ENCODE peak calls at places on chromosome 7, in eight cellular contexts. P is HCT116; S is fibroblast of lung; C is Caco-2; W is CD8-positive, alpha-beta T cell; D is endothelial cell of umbilical vein; B is mammary epithelial cell; T is gastrocnemius medialis. F is an unnamed sample.

GRCh38 chr7:16795624-16796023 is 9.2 kb downstream of the AGR2 start:
- DNase-seq in W (no peak), B (no peak), S (no peak), P (no peak), T (no peak), D (no peak), C (no peak), F (no peak)

GRCh38 chr7:83684928-83685327 is 36.0 kb upstream of the SEMA3E start:
- DNase-seq in B (peak; percentile 86), T (no peak), D (no peak), S (no peak), C (peak; percentile 72), P (peak; percentile 58), W (no peak), F (peak; percentile 57)

GRCh38 chr7:127266047-127266446 is 13.3 kb upstream of the GRM8 start:
- DNase-seq in P (no peak), B (no peak), C (no peak), D (no peak), T (no peak), W (no peak), S (no peak), F (no peak)

GRCh38 chr7:78939669-78940068 is 513.8 kb downstream of the MAGI2 start:
- DNase-seq in C (no peak), B (no peak), P (no peak), T (no peak), W (no peak), S (no peak), D (no peak), F (no peak)

GRCh38 chr7:28533731-28534531 is 121.6 kb downstream of the CREB5 start:
- DNase-seq in D (peak; percentile 71), W (no peak), S (peak; percentile 12), P (no peak), B (peak; percentile 26), C (no peak), T (peak; percentile 35), F (no peak)

GRCh38 chr7:103446046-103446520 is at the start of gene SLC26A5:
- DNase-seq in T (no peak), D (no peak), S (no peak), C (peak; percentile 47), B (peak; percentile 41), P (no peak), W (no peak), F (peak; percentile 90)

GRCh38 chr7:105376901-105377533 is 11.7 kb downstream of the SRPK2 start:
- DNase-seq in B (no peak), S (no peak), W (no peak), C (no peak), P (no peak), D (no peak), T (no peak), F (peak; percentile 68)

GRCh38 chr7:51472873-51473272 is 156.3 kb upstream of the COBL start:
- DNase-seq in B (no peak), S (no peak), D (no peak), C (no peak), P (no peak), W (no peak), T (no peak), F (no peak)

GRCh38 chr7:80362677-80363076 is 149.2 kb downstream of the GNAT3 start:
- DNase-seq in T (no peak), S (no peak), W (no peak), P (no peak), B (no peak), C (no peak), D (no peak), F (no peak)

GRCh38 chr7:79927116-79927515 is 207.5 kb upstream of the GNAI1 start:
- DNase-seq in S (no peak), T (no peak), B (no peak), W (no peak), P (no peak), C (no peak), D (no peak), F (no peak)

GRCh38 chr7:79182283-79182682 is 271.2 kb downstream of the MAGI2 start:
- DNase-seq in B (peak; percentile 85), D (no peak), C (no peak), W (no peak), S (peak; percentile 90), T (no peak), P (no peak), F (no peak)

GRCh38 chr7:24035653-24036414 is 248.2 kb upstream of the NPY start:
- DNase-seq in T (no peak), D (no peak), C (no peak), P (no peak), W (no peak), B (no peak), S (no peak), F (no peak)

GRCh38 chr7:65239707-65240352 is 133.8 kb upstream of the ZNF92 start:
- DNase-seq in B (peak; percentile 8), T (no peak), W (no peak), C (no peak), S (peak; percentile 37), D (peak; percentile 25), P (no peak), F (peak; percentile 84)

GRCh38 chr7:34596887-34597286 is 61.1 kb upstream of the NPSR1 start:
- DNase-seq in C (no peak), B (peak; percentile 16), D (peak; percentile 50), P (peak; percentile 13), W (no peak), S (no peak), T (no peak), F (no peak)

GRCh38 chr7:128236924-128237586 is 4.0 kb upstream of the LEP start:
- DNase-seq in T (no peak), B (peak; percentile 99), S (peak; percentile 82), W (no peak), D (peak; percentile 28), P (no peak), C (no peak), F (no peak)

GRCh38 chr7:156892086-156892800 is 740 bp downstream of the LMBR1 start:
- DNase-seq in D (peak; percentile 21), B (peak; percentile 36), S (no peak), C (peak; percentile 80), P (no peak), T (peak; percentile 40), W (peak; percentile 54), F (peak; percentile 90)

GRCh38 chr7:76122516-76123239 is 74.8 kb downstream of the MDH2 start:
- DNase-seq in D (peak; percentile 78), T (no peak), B (no peak), S (no peak), P (no peak), C (no peak), W (no peak), F (no peak)

GRCh38 chr7:117008849-117009531 is 55.7 kb downstream of the ST7 start:
- DNase-seq in T (no peak), D (no peak), S (peak; percentile 87), W (no peak), B (peak; percentile 84), P (no peak), C (no peak), F (no peak)

GRCh38 chr7:117012284-117013174 is 59.2 kb downstream of the ST7 start:
- DNase-seq in P (peak; percentile 16), D (peak; percentile 54), B (peak; percentile 39), C (no peak), T (no peak), W (no peak), S (peak; percentile 36), F (peak; percentile 27)

GRCh38 chr7:117011419-117012260 is 58.3 kb downstream of the ST7 start:
- DNase-seq in B (no peak), S (no peak), W (no peak), C (no peak), D (no peak), T (no peak), P (no peak), F (no peak)

GRCh38 chr7:117009705-117010361 is 56.5 kb downstream of the ST7 start:
- DNase-seq in B (no peak), T (no peak), C (no peak), P (no peak), W (no peak), S (no peak), D (no peak), F (no peak)

GRCh38 chr7:117010375-117011133 is 57.3 kb downstream of the ST7 start:
- DNase-seq in T (no peak), S (peak; percentile 62), D (no peak), C (no peak), B (peak; percentile 59), P (no peak), W (no peak), F (no peak)
- H3K4me3 ChIP-seq in T (no peak overlapping the region), S (no peak overlapping the region), D (no peak overlapping the region), C (no peak overlapping the region), B (no peak overlapping the region), P (no peak overlapping the region), W (no peak overlapping the region), F (no peak overlapping the region)

GRCh38 chr7:129728875-129729467 is 117.5 kb downstream of the NRF1 start:
- DNase-seq in D (no peak), P (no peak), B (no peak), T (no peak), W (no peak), S (no peak), C (no peak), F (no peak)
- H3K36me3 ChIP-seq in D (peaks cover 9% of the 10 kb centered on the region), P (peaks cover 19% of the 10 kb centered on the region), B (peaks cover 6% of the 10 kb centered on the region), T (peaks cover 28% of the 10 kb centered on the region), W (peaks cover 33% of the 10 kb centered on the region), S (peaks cover 2% of the 10 kb centered on the region), C (no peaks in the 10 kb centered on the region), F (peaks cover 11% of the 10 kb centered on the region)

GRCh38 chr7:151483700-151483960 is 36.1 kb downstream of the RHEB start:
- DNase-seq in P (no peak), D (no peak), B (no peak), S (no peak), W (no peak), C (no peak), T (no peak), F (no peak)

GRCh38 chr7:151487246-151487645 is 32.4 kb downstream of the RHEB start:
- DNase-seq in B (no peak), T (no peak), D (no peak), W (no peak), C (no peak), P (no peak), S (no peak), F (no peak)

GRCh38 chr7:151486074-151486473 is 33.6 kb downstream of the RHEB start:
- DNase-seq in C (no peak), W (no peak), D (no peak), B (no peak), P (no peak), T (no peak), S (no peak), F (no peak)

GRCh38 chr7:151482883-151483699 is 36.6 kb downstream of the RHEB start:
- DNase-seq in D (no peak), T (peak; percentile 47), W (no peak), C (no peak), B (peak; percentile 27), S (no peak), P (no peak), F (no peak)

GRCh38 chr7:151485006-151485732 is 34.5 kb downstream of the RHEB start:
- DNase-seq in C (no peak), S (peak; percentile 93), P (peak; percentile 29), B (peak; percentile 47), D (peak; percentile 81), W (no peak), T (no peak), F (no peak)
- H3K4me3 ChIP-seq in C (no peak overlapping the region), S (no peak overlapping the region), P (no peak overlapping the region), B (no peak overlapping the region), D (no peak overlapping the region), W (no peak overlapping the region), T (no peak overlapping the region), F (no peak overlapping the region)

DNA sequence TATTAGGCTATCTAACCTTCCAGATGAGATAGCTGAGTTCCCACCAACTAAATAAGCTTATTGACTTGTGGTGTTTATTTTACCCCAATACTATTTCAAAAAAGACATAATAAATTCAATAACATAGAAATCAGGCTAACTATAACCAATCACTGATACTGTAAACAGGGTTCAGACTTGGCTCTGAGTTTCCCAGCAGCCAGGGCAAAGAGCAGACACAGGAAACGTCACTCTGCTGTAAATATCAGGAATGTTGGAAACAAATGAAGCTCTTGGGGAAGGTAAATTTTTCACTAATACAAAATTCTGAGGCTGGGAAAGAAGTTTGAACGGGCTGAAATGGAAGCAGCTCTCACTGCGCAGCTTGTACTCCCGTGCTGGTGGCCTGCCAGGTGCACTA is 114.6 kb downstream of the GALNT11 start:
- DNase-seq in S (no peak), C (no peak), P (no peak), D (no peak), B (no peak), T (no peak), W (no peak), F (no peak)
- H3K36me3 ChIP-seq in S (peaks cover 24% of the 10 kb centered on the region), C (peaks cover 3% of the 10 kb centered on the region), P (peaks cover 13% of the 10 kb centered on the region), D (peaks cover 13% of the 10 kb centered on the region), B (peaks cover 27% of the 10 kb centered on the region), T (peaks cover 81% of the 10 kb centered on the region), W (peaks cover 26% of the 10 kb centered on the region), F (peaks cover 18% of the 10 kb centered on the region)

F was measured in H7.